ENCODE peak calls at places on chromosomes 1 and 21, in ten cellular contexts. W is mammary epithelial cell; N is cardiac muscle cell; B is heart left ventricle; R is Caco-2; A is hepatocyte; Q is bronchial epithelial cell; M is astrocyte of the spinal cord; V is CD8-positive, alpha-beta T cell; I is pancreas. H is an unnamed sample.

GRCh38 chr1:152224093-152224492 is at the start of gene HRNR:
- DNase-seq in W (no peak), N (no peak), B (no peak), R (no peak), A (no peak), Q (no peak), M (no peak), V (no peak), I (no peak), H (no peak)

GRCh38 chr1:197774691-197775281 is 494 bp downstream of the DENND1B start:
- DNase-seq in W (peak; percentile 36), N (peak; percentile 78), B (peak; percentile 84), R (peak; percentile 56), A (peak; percentile 69), Q (no peak), M (peak; percentile 53), V (peak; percentile 61), I (peak; percentile 65), H (no peak)

GRCh38 chr21:29007801-29008200 is 11.3 kb downstream of the RWDD2B start:
- DNase-seq in W (no peak), N (no peak), B (no peak), R (no peak), A (no peak), Q (no peak), M (no peak), V (no peak), I (no peak), H (no peak)

GRCh38 chr1:200708161-200708560 is 30.5 kb upstream of the CAMSAP2 start:
- DNase-seq in W (no peak), N (no peak), B (no peak), R (no peak), A (no peak), Q (no peak), M (no peak), V (no peak), I (no peak), H (no peak)

GRCh38 chr1:154445040-154445472 is 39.9 kb downstream of the IL6R start:
- DNase-seq in W (peak; percentile 46), N (no peak), B (no peak), R (no peak), A (no peak), Q (peak; percentile 34), M (peak; percentile 81), V (peak; percentile 20), I (no peak), H (no peak)

GRCh38 chr21:36927718-36928117 is 38.8 kb downstream of the HLCS start:
- DNase-seq in W (peak; percentile 60), N (peak; percentile 77), B (peak; percentile 74), R (peak; percentile 79), A (peak; percentile 91), Q (peak; percentile 83), M (peak; percentile 83), V (peak; percentile 76), I (peak; percentile 72), H (peak; percentile 95)

GRCh38 chr1:82775402-82776000 is 974.8 kb downstream of the ADGRL2 start:
- DNase-seq in W (peak; percentile 3), N (peak; percentile 53), B (no peak), R (peak; percentile 32), A (peak; percentile 41), Q (peak; percentile 26), M (peak; percentile 29), V (no peak), I (no peak), H (no peak)

GRCh38 chr1:181513786-181514297 is 30.5 kb downstream of the CACNA1E start:
- DNase-seq in W (no peak), N (no peak), B (no peak), R (no peak), A (no peak), Q (no peak), M (no peak), V (no peak), I (no peak), H (no peak)

GRCh38 chr21:32819702-32820101 is 48.1 kb upstream of the PAXBP1 start:
- DNase-seq in W (no peak), N (no peak), B (no peak), R (no peak), A (peak; percentile 25), Q (peak; percentile 15), M (peak; percentile 62), V (no peak), I (no peak), H (no peak)

GRCh38 chr1:214830956-214831355 is 228.0 kb downstream of the CENPF start:
- DNase-seq in W (no peak), N (no peak), B (no peak), R (no peak), A (no peak), Q (no peak), M (no peak), V (no peak), I (no peak), H (no peak)

GRCh38 chr1:244012232-244012631 is 38.9 kb upstream of the ZBTB18 start:
- DNase-seq in W (peak; percentile 48), N (no peak), B (no peak), R (no peak), A (no peak), Q (peak; percentile 41), M (peak; percentile 71), V (no peak), I (no peak), H (peak; percentile 10)

GRCh38 chr1:199422206-199422605 is 605.3 kb upstream of the NR5A2 start:
- DNase-seq in W (peak; percentile 45), N (peak; percentile 6), B (no peak), R (no peak), A (peak; percentile 44), Q (peak; percentile 71), M (peak; percentile 49), V (no peak), I (no peak), H (no peak)

DNA sequence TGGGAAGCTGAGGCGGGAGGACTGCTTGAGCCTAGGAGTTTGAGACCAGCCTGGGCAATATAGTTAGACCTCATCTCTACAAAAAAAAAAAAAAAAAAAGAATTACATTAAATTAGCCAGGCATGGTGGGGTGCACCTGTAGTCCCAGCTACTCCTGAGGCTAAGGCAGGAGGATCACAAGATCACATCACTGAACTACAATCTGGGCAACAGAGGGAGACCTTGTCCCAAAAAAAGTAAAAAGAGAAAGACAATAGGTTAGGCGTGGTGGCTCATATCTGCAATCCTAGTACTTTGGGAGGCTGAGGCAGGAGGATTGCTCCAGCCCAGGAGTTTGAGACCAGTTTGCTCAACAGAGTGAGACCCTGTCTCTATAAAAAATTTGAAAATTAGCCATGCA is 130.3 kb downstream of the TIAM1 start:
- DNase-seq in W (no peak), N (no peak), B (no peak), R (no peak), A (no peak), Q (peak; percentile 17), M (no peak), V (no peak), I (no peak), H (no peak)
- H3K4me3 ChIP-seq in W (no peak overlapping the region), N (no peak overlapping the region), B (no peak overlapping the region), R (no peak overlapping the region), A (no peak overlapping the region), Q (no peak overlapping the region), M (no peak overlapping the region), V (no peak overlapping the region), I (no peak overlapping the region), H (no peak overlapping the region)

GRCh38 chr1:44377925-44378784 is 23.1 kb upstream of the ERI3 start:
- DNase-seq in W (peak; percentile 15), N (peak; percentile 80), B (no peak), R (peak; percentile 40), A (peak; percentile 72), Q (peak; percentile 47), M (peak; percentile 46), V (peak; percentile 51), I (peak; percentile 30), H (no peak)
- TF ChIP-seq CTCF in W (peak; percentile 75), N (peak; percentile 82), B (peak; percentile 74), R (peak; percentile 52), A (peak; percentile 61), Q (peak; percentile 76), M (peak; percentile 80), V (peak; percentile 59), I (peak; percentile 43), H (peak; percentile 80)

GRCh38 chr1:9066945-9067807 is 2.3 kb downstream of the SLC2A5 start:
- DNase-seq in W (peak; percentile 86), N (no peak), B (peak; percentile 70), R (no peak), A (no peak), Q (peak; percentile 88), M (peak; percentile 73), V (no peak), I (peak; percentile 58), H (no peak)

GRCh38 chr1:9070421-9071015 is 1.1 kb upstream of the SLC2A5 start:
- DNase-seq in W (no peak), N (no peak), B (no peak), R (no peak), A (no peak), Q (no peak), M (no peak), V (no peak), I (no peak), H (peak; percentile 71)

GRCh38 chr1:9071554-9072235 is 2.3 kb upstream of the SLC2A5 start:
- DNase-seq in W (no peak), N (no peak), B (no peak), R (no peak), A (no peak), Q (no peak), M (no peak), V (no peak), I (no peak), H (no peak)

GRCh38 chr1:9068971-9069323 is 488 bp downstream of the SLC2A5 start:
- DNase-seq in W (no peak), N (no peak), B (no peak), R (no peak), A (no peak), Q (peak; percentile 45), M (peak; percentile 16), V (no peak), I (no peak), H (no peak)

DNA sequence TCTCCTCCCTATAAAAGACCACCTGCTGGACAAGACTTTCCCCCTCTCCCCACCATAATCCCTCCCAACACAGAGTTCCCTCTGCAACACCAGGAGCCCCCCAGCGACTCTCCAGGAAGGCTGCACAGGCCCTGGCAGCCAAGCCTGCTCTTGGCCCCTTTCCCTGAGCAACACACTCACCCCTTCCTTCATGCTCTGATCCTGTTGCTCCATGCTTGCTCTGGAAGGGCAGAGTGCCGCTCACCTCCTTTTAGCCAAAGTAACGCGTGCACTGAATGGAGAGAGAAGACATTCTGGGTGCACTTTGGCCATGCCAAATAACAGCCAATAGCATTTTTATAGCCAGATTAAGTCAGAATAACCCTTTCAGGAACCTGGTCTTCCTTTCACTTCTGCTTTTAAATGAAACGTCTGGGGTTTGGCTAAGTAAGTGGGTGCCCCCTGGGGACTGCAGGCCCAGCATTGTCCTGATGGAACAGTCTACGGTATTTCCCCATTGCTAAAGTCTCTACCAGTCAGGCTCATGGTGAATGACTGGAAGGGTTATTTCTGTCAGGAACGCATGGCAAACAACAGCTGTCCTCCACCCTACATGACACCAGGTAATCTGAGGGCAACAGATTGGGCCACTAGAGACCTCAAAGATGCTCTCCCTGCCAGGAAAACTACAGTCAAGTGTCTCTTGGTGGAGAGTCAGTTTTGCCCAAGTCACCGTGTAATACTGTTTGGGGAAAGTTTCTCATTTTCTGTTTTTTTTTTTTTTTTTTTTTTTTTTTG is at the start of gene SLC2A5:
- DNase-seq in W (no peak), N (no peak), B (no peak), R (no peak), A (no peak), Q (peak; percentile 34), M (no peak), V (no peak), I (no peak), H (no peak)
- H3K4me3 ChIP-seq in W (no peak within 1 kb of the TSS), N (no peak within 1 kb of the TSS), B (peak within 1 kb of the TSS; percentile 3), R (peak within 1 kb of the TSS; percentile 10), A (no peak within 1 kb of the TSS), Q (no peak within 1 kb of the TSS), M (no peak within 1 kb of the TSS), V (no peak within 1 kb of the TSS), I (no peak within 1 kb of the TSS), H (no peak within 1 kb of the TSS)

GRCh38 chr1:86169625-86170024 is 13.1 kb upstream of the COL24A1 start:
- DNase-seq in W (no peak), N (no peak), B (no peak), R (no peak), A (no peak), Q (no peak), M (peak; percentile 18), V (no peak), I (no peak), H (no peak)
- TF ChIP-seq CTCF in W (no peak), N (peak; percentile 18), B (no peak), R (no peak), A (peak; percentile 27), Q (no peak), M (peak; percentile 23), V (no peak), I (no peak), H (peak; percentile 28)